ENCODE peak calls at places on chromosomes 3 and 15, in seven cellular contexts. F is smooth muscle cell of the brain vasculature; X is A549; R is HFF-Myc; I is AG04450; Q is activated naive CD8-positive, alpha-beta T cell treated with anti-CD3 and anti-CD28 coated beads for 36 hours; A is T-helper 22 cell. K is an unnamed sample.

GRCh38 chr3:143309622-143310190 is 190.1 kb downstream of the CHST2 start:
- DNase-seq in I (no peak), Q (no peak), A (no peak), R (no peak), X (no peak), F (peak), K (no peak)

GRCh38 chr3:190516416-190516815 is 2.5 kb downstream of the IL1RAP start:
- DNase-seq in F (no peak), I (no peak), X (no peak), A (no peak), R (no peak), Q (no peak), K (no peak)

GRCh38 chr3:42710323-42711021 is 7.9 kb upstream of the HHATL start:
- DNase-seq in I (no peak), A (no peak), Q (no peak), X (no peak), R (no peak), F (no peak), K (no peak)

GRCh38 chr3:158775801-158776399 is 26.0 kb upstream of the MFSD1 start:
- DNase-seq in Q (no peak), I (no peak), X (peak), R (no peak), F (no peak), A (no peak), K (no peak)

GRCh38 chr3:20104167-20104661 is 64.0 kb downstream of the KAT2B start:
- DNase-seq in I (no peak), R (no peak), F (no peak), A (peak), X (no peak), Q (peak), K (no peak)

GRCh38 chr15:67413770-67414429 is 107.0 kb upstream of the C15orf61 start:
- DNase-seq in F (no peak), A (no peak), X (peak), R (peak), Q (no peak), I (peak), K (peak)

GRCh38 chr3:42188365-42188764 is 77.6 kb downstream of the CCK start:
- DNase-seq in A (no peak), Q (no peak), X (no peak), R (no peak), I (no peak), F (no peak), K (no peak)

GRCh38 chr3:45551214-45552010 is 43.1 kb upstream of the LIMD1 start:
- DNase-seq in F (peak), R (no peak), A (no peak), I (peak), Q (no peak), X (peak), K (peak)

GRCh38 chr3:62670351-62670750 is 204.9 kb downstream of the CADPS start:
- DNase-seq in X (no peak), F (no peak), Q (no peak), A (no peak), R (no peak), I (no peak), K (no peak)

GRCh38 chr3:43953814-43954241 is 263.1 kb downstream of the ABHD5 start:
- DNase-seq in F (peak), X (peak), Q (no peak), R (no peak), I (peak), A (no peak), K (peak)

GRCh38 chr3:153789380-153789779 is 331.8 kb upstream of the ARHGEF26 start:
- DNase-seq in Q (no peak), F (no peak), I (no peak), R (no peak), A (no peak), X (no peak), K (no peak)

GRCh38 chr3:30083315-30083714 is 523.1 kb upstream of the TGFBR2 start:
- DNase-seq in F (no peak), X (no peak), I (no peak), Q (no peak), R (no peak), A (no peak), K (no peak)

GRCh38 chr3:129936757-129937156 is 37.8 kb upstream of the TRH start:
- DNase-seq in Q (peak), I (peak), A (peak), R (peak), X (peak), F (no peak), K (no peak)

GRCh38 chr3:167876603-167877325 is 141.2 kb downstream of the SERPINI1 start:
- DNase-seq in X (no peak), F (no peak), R (peak), A (no peak), Q (no peak), I (peak), K (peak)

K was measured in HTR-8/SVneo.